ENCODE peak calls at places on chromosome 17, in four cellular contexts. S is right cardiac atrium; K is CD8-positive, alpha-beta memory T cell; P is effector memory CD4-positive, alpha-beta T cell. J is an unnamed sample.

GRCh38 chr17:67392111-67392510 is 15.0 kb downstream of the PITPNC1 start:
- DNase-seq in K (no peak), S (no peak), P (no peak), J (no peak)

GRCh38 chr17:69170377-69170776 is 28.7 kb upstream of the ABCA6 start:
- DNase-seq in K (no peak), S (no peak), P (no peak), J (no peak)

GRCh38 chr17:835263-835662 is 53.1 kb downstream of the MRM3 start:
- DNase-seq in S (no peak), K (no peak), P (no peak), J (no peak)

GRCh38 chr17:307295-307691 is 45.3 kb downstream of the RPH3AL start:
- DNase-seq in K (no peak), P (no peak), S (peak), J (no peak)

GRCh38 chr17:2580641-2581040 is 12.8 kb upstream of the PAFAH1B1 start:
- DNase-seq in S (no peak), P (no peak), K (no peak), J (no peak)

GRCh38 chr17:37089998-37090397 is 141.2 kb downstream of the AATF start:
- DNase-seq in S (no peak), K (peak), P (peak), J (no peak)

GRCh38 chr17:55641559-55642160 is 81.0 kb downstream of the TMEM100 start:
- DNase-seq in P (no peak), K (no peak), S (peak), J (no peak)

GRCh38 chr17:8555062-8555461 is 75.5 kb downstream of the MYH10 start:
- DNase-seq in K (no peak), S (no peak), P (no peak), J (no peak)

GRCh38 chr17:41492351-41492750 is 2.6 kb upstream of the KRT36 start:
- DNase-seq in S (no peak), P (no peak), K (no peak), J (no peak)

GRCh38 chr17:45824901-45825492 is 19.7 kb upstream of the SPPL2C start:
- DNase-seq in K (no peak), S (no peak), P (no peak), J (no peak)

GRCh38 chr17:27630607-27631408 is at the start of gene LGALS9:
- DNase-seq in K (peak), S (no peak), P (no peak), J (no peak)

GRCh38 chr17:17712268-17712924 is 31.1 kb downstream of the RAI1 start:
- DNase-seq in S (no peak), P (no peak), K (no peak), J (no peak)

GRCh38 chr17:79832211-79833109 is 6.8 kb downstream of the CBX4 start:
- DNase-seq in S (no peak), K (no peak), P (no peak), J (no peak)

GRCh38 chr17:47279062-47279801 is 25.6 kb downstream of the ITGB3 start:
- DNase-seq in P (no peak), S (peak), K (no peak), J (peak)

GRCh38 chr17:45719335-45720071 is 64.6 kb upstream of the CRHR1 start:
- DNase-seq in K (no peak), P (no peak), S (no peak), J (no peak)

GRCh38 chr17:4588391-4588790 is 4.1 kb downstream of the SMTNL2 start:
- DNase-seq in P (no peak), K (no peak), S (peak), J (no peak)

GRCh38 chr17:63830904-63831491 is 3.5 kb upstream of the FTSJ3 start:
- DNase-seq in S (no peak), K (no peak), P (no peak), J (no peak)

GRCh38 chr17:41683441-41684007 is 5.2 kb upstream of the EIF1 start:
- DNase-seq in K (no peak), P (no peak), S (no peak), J (no peak)

GRCh38 chr17:42886283-42887176 is 14.1 kb upstream of the G6PC1 start:
- DNase-seq in P (no peak), K (no peak), S (no peak), J (no peak)
- H3K27ac ChIP-seq in P (no peak), K (no peak), S (no peak), J (no peak)

GRCh38 chr17:50192873-50193274 is 8.6 kb downstream of the COL1A1 start:
- DNase-seq in K (no peak), P (no peak), S (no peak), J (no peak)
- H3K27ac ChIP-seq in K (no peak), P (no peak), S (no peak), J (peak)

GRCh38 chr17:7022791-7023571 is at the start of gene BCL6B:
- DNase-seq in S (peak), K (no peak), P (no peak), J (no peak)
- H3K27ac ChIP-seq in S (peak), K (peak), P (peak), J (peak)

DNA sequence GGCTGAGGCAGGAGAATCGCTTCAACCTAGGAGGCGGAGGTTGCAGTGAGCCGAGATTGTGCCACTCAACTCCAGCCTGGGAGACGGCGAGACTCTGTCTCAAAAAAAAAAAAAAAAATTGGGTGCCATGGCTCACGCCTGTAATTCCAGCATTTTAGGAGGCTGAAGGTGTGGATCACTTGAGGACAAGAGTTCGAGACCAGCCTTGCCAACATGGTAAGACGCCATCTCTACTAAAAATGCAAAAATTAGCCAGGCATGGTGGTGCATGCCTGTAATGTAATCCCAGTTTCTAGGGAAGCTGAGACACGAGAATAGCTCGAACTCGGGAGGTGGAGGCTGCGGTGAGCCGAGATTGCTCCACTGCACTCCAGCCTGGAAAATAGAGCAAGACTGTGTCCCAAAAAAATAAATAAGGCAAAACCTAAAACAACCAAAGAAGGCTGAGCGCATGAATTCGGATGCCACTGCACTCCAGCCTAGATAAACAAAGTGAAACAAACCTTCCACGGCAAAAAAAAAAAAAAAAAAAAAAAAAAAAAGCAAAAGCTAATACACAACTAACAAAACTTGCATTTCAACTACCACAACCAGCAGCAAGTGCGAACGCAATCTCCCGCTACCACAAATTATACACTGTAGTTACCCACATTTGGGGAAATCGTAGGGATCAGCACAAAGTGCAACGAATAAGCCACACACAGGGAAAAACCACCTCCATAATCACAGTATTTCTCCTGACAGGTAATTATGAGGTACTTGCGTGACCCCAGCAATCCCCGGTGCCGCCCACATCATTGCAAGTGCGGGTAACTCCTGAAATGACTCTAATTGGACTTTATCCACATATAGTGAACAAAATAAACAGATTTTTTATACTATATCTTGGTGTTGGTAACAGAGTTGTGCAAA is 25.6 kb downstream of the TEX14 start:
- DNase-seq in S (no peak), P (no peak), K (no peak), J (no peak)
- H3K27ac ChIP-seq in S (no peak), P (no peak), K (peak), J (peak)